ENCODE peak calls at places on chromosomes 4 and X, in nine cellular contexts. O, M, Z, Y, G, L, B, V and P are unnamed samples.
A peak's percentile ranks its signal among the peaks of the same experiment; 100 is the strongest.

GRCh38 chr4:40594261-40595178 is 35.1 kb downstream of the RBM47 start:
- DNase-seq in Z (no peak), V (peak; percentile 45), O (no peak), L (no peak), B (no peak), Y (peak; percentile 84), M (no peak), G (peak; percentile 66), P (peak; percentile 40)

GRCh38 chr4:14091966-14092365 is 464.4 kb upstream of the BOD1L1 start:
- DNase-seq in Y (no peak), Z (no peak), V (no peak), L (no peak), B (no peak), G (no peak), M (no peak), O (no peak), P (peak; percentile 29)

GRCh38 chr4:61220556-61220955 is 20.4 kb downstream of the ADGRL3 start:
- DNase-seq in Z (no peak), G (no peak), Y (no peak), L (no peak), B (no peak), V (no peak), M (no peak), O (no peak), P (peak; percentile 9)

GRCh38 chrX:152901816-152902501 is 4.1 kb downstream of the ZNF185 start:
- DNase-seq in Y (no peak), L (no peak), M (no peak), B (no peak), Z (no peak), G (no peak), V (no peak), O (no peak), P (no peak)

GRCh38 chr4:168551945-168552695 is 55.3 kb downstream of the PALLD start:
- DNase-seq in O (no peak), V (no peak), B (no peak), M (no peak), Z (no peak), G (peak; percentile 73), Y (no peak), L (peak; percentile 22), P (no peak)

GRCh38 chr4:130127297-130127696 is 1031.3 kb downstream of the C4orf33 start:
- DNase-seq in B (no peak), M (no peak), L (no peak), G (no peak), V (no peak), Z (no peak), O (no peak), Y (no peak), P (no peak)

GRCh38 chr4:25182941-25183340 is 22.7 kb upstream of the SEPSECS start:
- DNase-seq in M (no peak), Y (no peak), O (no peak), G (no peak), B (no peak), V (no peak), Z (no peak), L (no peak), P (no peak)

GRCh38 chr4:34323549-34324325 is 1920.6 kb downstream of the ARAP2 start:
- DNase-seq in B (no peak), V (no peak), O (no peak), G (peak; percentile 2), Y (peak; percentile 67), Z (no peak), M (no peak), L (no peak), P (no peak)

GRCh38 chr4:57119054-57119651 is 9.0 kb upstream of the IGFBP7 start:
- DNase-seq in Z (no peak), V (peak; percentile 83), L (no peak), Y (peak; percentile 95), G (peak; percentile 75), B (peak; percentile 67), O (peak; percentile 91), M (peak; percentile 36), P (peak; percentile 96)

GRCh38 chr4:71138007-71138600 is 144.7 kb downstream of the DCK start:
- DNase-seq in B (no peak), O (no peak), L (no peak), Z (no peak), V (no peak), Y (no peak), M (no peak), G (no peak), P (no peak)

GRCh38 chr4:20839957-20840356 is 139.7 kb downstream of the PACRGL start:
- DNase-seq in M (no peak), Z (no peak), G (peak; percentile 0), O (no peak), B (no peak), L (no peak), V (peak; percentile 57), Y (peak; percentile 89), P (peak; percentile 72)

GRCh38 chrX:51759055-51759454 is 15.8 kb downstream of the GSPT2 start:
- DNase-seq in L (no peak), M (no peak), G (no peak), Z (peak; percentile 14), O (no peak), V (no peak), Y (no peak), B (no peak), P (no peak)
- H3K27ac ChIP-seq in L (no peak overlapping the region), M (no peak overlapping the region), G (no peak overlapping the region), Z (no peak overlapping the region), O (no peak overlapping the region), V (no peak overlapping the region), Y (no peak overlapping the region), B (no peak overlapping the region), P (no peak overlapping the region)

GRCh38 chr4:143381171-143382118 is 44.8 kb downstream of the GAB1 start:
- DNase-seq in Z (peak; percentile 24), B (peak; percentile 77), O (peak; percentile 93), L (no peak), V (peak; percentile 81), G (no peak), M (peak; percentile 63), Y (peak; percentile 87), P (peak; percentile 94)

GRCh38 chr4:143382539-143382938 is 45.9 kb downstream of the GAB1 start:
- DNase-seq in O (no peak), Z (no peak), M (no peak), L (no peak), B (no peak), G (no peak), V (peak; percentile 35), Y (peak; percentile 48), P (peak; percentile 14)

GRCh38 chr4:143386812-143387211 is 50.1 kb downstream of the GAB1 start:
- DNase-seq in B (no peak), Z (no peak), M (no peak), O (no peak), Y (no peak), G (no peak), V (no peak), L (no peak), P (peak; percentile 18)

GRCh38 chr4:143380651-143381050 is 44.0 kb downstream of the GAB1 start:
- DNase-seq in B (no peak), O (no peak), Y (no peak), L (no peak), V (no peak), M (no peak), Z (no peak), G (no peak), P (no peak)

DNA sequence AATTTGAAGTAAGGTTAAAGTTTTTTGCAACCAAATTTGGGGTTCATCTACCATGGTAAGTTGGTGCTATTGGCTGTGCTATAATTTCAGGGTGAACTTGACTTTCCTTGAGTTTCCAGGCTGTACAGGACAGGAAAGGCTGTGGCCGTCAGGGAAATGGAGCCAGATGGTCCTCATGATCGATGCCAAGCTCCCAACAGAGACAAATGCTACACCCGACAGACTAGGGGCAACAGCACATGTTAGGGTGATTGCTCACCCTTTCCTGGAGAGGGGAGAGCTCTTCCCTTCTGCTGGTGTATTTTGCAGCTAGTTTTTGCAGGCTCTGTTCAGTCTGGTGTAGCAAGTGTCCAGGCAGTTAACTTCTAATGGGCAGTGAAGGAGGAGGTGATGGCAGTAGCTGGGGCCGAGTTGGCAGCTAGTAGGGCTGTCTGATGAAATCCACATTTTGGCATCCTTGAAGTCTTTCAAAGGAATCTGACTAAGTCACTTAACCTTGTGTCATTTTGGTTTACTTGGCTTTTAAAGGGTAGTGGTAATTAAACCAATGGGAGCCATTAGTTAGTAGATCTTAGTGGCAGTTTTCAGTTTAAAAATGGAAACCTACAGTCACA is 47.8 kb downstream of the GAB1 start:
- DNase-seq in Z (no peak), G (no peak), B (no peak), Y (peak; percentile 43), L (no peak), V (no peak), M (no peak), O (peak; percentile 85), P (no peak)
- H3K27ac ChIP-seq in Z (no peak overlapping the region), G (no peak overlapping the region), B (no peak overlapping the region), Y (no peak overlapping the region), L (no peak overlapping the region), V (no peak overlapping the region), M (no peak overlapping the region), O (peak overlapping the region; percentile 51), P (no peak overlapping the region)

GRCh38 chr4:150570862-150571261 is 11.1 kb upstream of the MAB21L2 start:
- DNase-seq in M (no peak), Y (no peak), Z (no peak), G (peak; percentile 10), O (no peak), L (no peak), V (no peak), B (no peak), P (no peak)

GRCh38 chr4:150570123-150570522 is 11.8 kb upstream of the MAB21L2 start:
- DNase-seq in Y (no peak), B (no peak), Z (no peak), G (no peak), L (no peak), V (no peak), O (no peak), M (no peak), P (no peak)

GRCh38 chr4:150574678-150575077 is 7.3 kb upstream of the MAB21L2 start:
- DNase-seq in Z (no peak), V (no peak), M (no peak), Y (no peak), O (no peak), L (no peak), B (no peak), G (no peak), P (no peak)

GRCh38 chr4:150572704-150573504 is 9.0 kb upstream of the MAB21L2 start:
- DNase-seq in G (no peak), L (no peak), Z (no peak), Y (no peak), M (no peak), B (no peak), O (no peak), V (no peak), P (no peak)

GRCh38 chr4:150573534-150573933 is 8.4 kb upstream of the MAB21L2 start:
- DNase-seq in V (peak; percentile 24), G (no peak), M (no peak), O (no peak), B (no peak), L (no peak), Y (peak; percentile 37), Z (no peak), P (no peak)
- H3K27ac ChIP-seq in V (no peak overlapping the region), G (peak overlapping the region; percentile 51), M (no peak overlapping the region), O (no peak overlapping the region), B (no peak overlapping the region), L (no peak overlapping the region), Y (no peak overlapping the region), Z (no peak overlapping the region), P (peak overlapping the region; percentile 24)

DNA sequence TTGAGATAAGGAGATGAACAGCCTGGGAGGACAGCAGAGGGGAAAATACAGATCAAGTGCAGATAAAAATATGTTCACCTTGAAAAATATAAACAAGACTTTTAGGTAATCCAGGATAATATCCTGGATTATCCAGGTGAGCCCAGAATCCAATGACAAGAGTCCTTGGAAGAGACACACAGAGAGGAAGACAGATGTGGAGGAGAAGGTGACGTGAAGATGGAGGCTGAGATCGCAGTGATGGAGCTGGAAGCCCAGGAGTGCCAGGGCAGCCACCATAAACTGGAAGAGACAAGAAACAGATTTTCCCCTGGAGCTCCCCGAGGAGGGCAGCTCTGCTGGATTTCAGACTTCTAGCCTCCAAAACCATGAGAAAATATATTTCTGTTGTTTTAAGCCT is 230.7 kb downstream of the UNC5C start:
- DNase-seq in B (no peak), Y (no peak), G (no peak), O (no peak), V (no peak), M (no peak), Z (no peak), L (no peak), P (no peak)
- H3K27ac ChIP-seq in B (no peak overlapping the region), Y (peak overlapping the region; percentile 62), G (no peak overlapping the region), O (no peak overlapping the region), V (no peak overlapping the region), M (no peak overlapping the region), Z (peak overlapping the region; percentile 99), L (no peak overlapping the region), P (no peak overlapping the region)